ENCODE peak calls at places on chromosomes 16 and 17, in nine cellular contexts. O is GM04504; P is OCI-M1; W is renal cortical epithelial cell; C is smooth muscle cell of the brain vasculature; F is cardiac septum; J is stimulated activated CD8-positive, alpha-beta memory T cell treated with anti-CD3 and anti-CD28 coated beads, Interleukin-4, amount 100 ng/mL, for 4 hours; M is heart left ventricle; G is adrenal gland. A is an unnamed sample.

GRCh38 chr16:85969591-85969990 is 70.6 kb downstream of the IRF8 start:
- DNase-seq in O (no peak), P (no peak), W (peak), C (no peak), F (no peak), J (no peak), M (no peak), G (no peak), A (no peak)

GRCh38 chr16:87501117-87501516 is 8.3 kb upstream of the ZCCHC14 start:
- DNase-seq in O (no peak), P (no peak), W (no peak), C (no peak), F (no peak), J (no peak), M (no peak), G (no peak), A (no peak)

GRCh38 chr17:50559674-50560184 is 786 bp upstream of the CACNA1G start:
- DNase-seq in O (no peak), P (no peak), W (peak), C (no peak), F (no peak), J (no peak), M (peak), G (peak), A (no peak)

GRCh38 chr17:7435676-7436555 is 681 bp downstream of the TMEM102 start:
- DNase-seq in O (no peak), P (peak), W (peak), C (no peak), F (no peak), J (peak), M (peak), G (peak), A (no peak)

GRCh38 chr16:84992700-84993075 is 18.6 kb downstream of the ZDHHC7 start:
- DNase-seq in O (no peak), P (no peak), W (no peak), C (no peak), F (no peak), J (no peak), M (no peak), G (no peak), A (no peak)

GRCh38 chr17:7021993-7022778 is 664 bp upstream of the BCL6B start:
- DNase-seq in O (no peak), P (peak), W (no peak), C (no peak), F (peak), J (peak), M (peak), G (peak), A (no peak)

GRCh38 chr17:21090889-21091618 is 35.7 kb upstream of the DHRS7B start:
- DNase-seq in O (no peak), P (peak), W (no peak), C (no peak), F (no peak), J (no peak), M (no peak), G (no peak), A (no peak)

GRCh38 chr17:27082023-27082774 is 211.7 kb upstream of the WSB1 start:
- DNase-seq in O (no peak), P (no peak), W (no peak), C (no peak), F (no peak), J (no peak), M (no peak), G (no peak), A (no peak)

GRCh38 chr16:75064403-75065148 is 52.0 kb downstream of the LDHD start:
- DNase-seq in O (no peak), P (peak), W (peak), C (no peak), F (no peak), J (no peak), M (no peak), G (no peak), A (no peak)

GRCh38 chr17:32253117-32253611 is 12.5 kb upstream of the RHBDL3 start:
- DNase-seq in O (peak), P (peak), W (peak), C (peak), F (peak), J (peak), M (peak), G (peak), A (peak)

A was measured in HFFc6.